ENCODE peak calls at places on chromosomes 13 and 19, in four cellular contexts. Q is body of pancreas, R is upper lobe of left lung, D is suprapubic skin. U is an unnamed sample.
A peak's percentile ranks its signal among the peaks of the same experiment; 100 is the strongest.

GRCh38 chr19:13014101-13014920 is 19.0 kb downstream of the NFIX start:
- DNase-seq in Q (no peak), R (peak; percentile 83), D (no peak), U (no peak)

GRCh38 chr19:29623726-29624488 is 17.8 kb downstream of the POP4 start:
- DNase-seq in D (no peak), Q (no peak), R (no peak), U (no peak)

GRCh38 chr19:7456964-7457541 is 31.8 kb downstream of the PEX11G start:
- DNase-seq in Q (no peak), D (no peak), R (no peak), U (no peak)

GRCh38 chr13:24131749-24132148 is 28.8 kb upstream of the SPATA13 start:
- DNase-seq in D (no peak), R (no peak), Q (no peak), U (no peak)

GRCh38 chr13:99407906-99408702 is 93.2 kb upstream of the TM9SF2 start:
- DNase-seq in D (peak; percentile 51), Q (no peak), R (peak; percentile 71), U (no peak)

GRCh38 chr19:35225951-35226350 is 2.6 kb downstream of the FAM187B start:
- DNase-seq in Q (no peak), D (no peak), R (no peak), U (no peak)

GRCh38 chr13:112820318-112820717 is 130.5 kb downstream of the ATP11A start:
- DNase-seq in D (no peak), R (no peak), Q (no peak), U (no peak)

GRCh38 chr13:90362718-90363117 is 984.8 kb upstream of the MIR17HG start:
- DNase-seq in D (no peak), Q (no peak), R (no peak), U (no peak)

GRCh38 chr19:955803-956746 is 28.1 kb upstream of the WDR18 start:
- DNase-seq in D (peak; percentile 50), Q (peak; percentile 52), R (peak; percentile 76), U (no peak)

GRCh38 chr19:27905074-27905473 is 1307.9 kb downstream of the UQCRFS1 start:
- DNase-seq in D (no peak), Q (no peak), R (no peak), U (no peak)

GRCh38 chr13:98372886-98373285 is 195.8 kb upstream of the RNF113B start:
- DNase-seq in Q (peak; percentile 36), R (no peak), D (no peak), U (no peak)

GRCh38 chr13:41675306-41675705 is 218.0 kb downstream of the RGCC start:
- DNase-seq in R (no peak), Q (no peak), D (no peak), U (no peak)

GRCh38 chr13:114047358-114047881 is 73.5 kb upstream of the C13orf46 start:
- DNase-seq in R (peak; percentile 68), Q (no peak), D (no peak), U (no peak)

GRCh38 chr19:41420101-41420880 is 6.9 kb downstream of the B3GNT8 start:
- DNase-seq in Q (peak; percentile 57), D (no peak), R (no peak), U (no peak)

GRCh38 chr13:26017196-26017921 is 34.5 kb downstream of the SHISA2 start:
- DNase-seq in R (no peak), Q (peak; percentile 20), D (no peak), U (no peak)

GRCh38 chr19:31461814-31462539 is 112.7 kb upstream of the TSHZ3 start:
- DNase-seq in Q (no peak), R (no peak), D (no peak), U (no peak)

GRCh38 chr19:8017808-8018207 is 12.4 kb upstream of the ELAVL1 start:
- DNase-seq in R (no peak), D (no peak), Q (no peak), U (no peak)

GRCh38 chr13:25114220-25114619 is 18.3 kb downstream of the PABPC3 start:
- DNase-seq in D (no peak), R (no peak), Q (peak; percentile 81), U (peak; percentile 42)

GRCh38 chr19:37966211-37967072 is 59.4 kb downstream of the SIPA1L3 start:
- DNase-seq in D (peak; percentile 52), Q (no peak), R (no peak), U (no peak)

GRCh38 chr19:51986309-51987291 is at the start of gene ZNF350:
- DNase-seq in Q (peak; percentile 97), R (peak; percentile 21), D (peak; percentile 93), U (peak; percentile 90)

GRCh38 chr13:52104624-52105023 is 24.2 kb downstream of the NEK5 start:
- DNase-seq in Q (no peak), D (no peak), R (no peak), U (no peak)

GRCh38 chr19:11480081-11480926 is 542 bp downstream of the ELAVL3 start:
- DNase-seq in Q (no peak), R (peak; percentile 83), D (no peak), U (no peak)

GRCh38 chr13:25046985-25047660 is 48.8 kb upstream of the PABPC3 start:
- DNase-seq in D (no peak), R (peak; percentile 82), Q (no peak), U (no peak)

GRCh38 chr19:45137179-45137761 is 23.5 kb downstream of the NKPD1 start:
- DNase-seq in D (no peak), Q (no peak), R (peak; percentile 39), U (peak; percentile 70)

GRCh38 chr13:114019367-114019766 is 45.5 kb upstream of the C13orf46 start:
- DNase-seq in R (peak; percentile 83), Q (no peak), D (no peak), U (no peak)

GRCh38 chr13:72545030-72545719 is 182.3 kb downstream of the MZT1 start:
- DNase-seq in R (no peak), D (no peak), Q (no peak), U (no peak)

GRCh38 chr13:30898721-30899188 is 7.3 kb upstream of the MEDAG start:
- DNase-seq in D (peak; percentile 74), Q (no peak), R (no peak), U (no peak)

GRCh38 chr13:24679686-24680085 is 522 bp upstream of the ATP12A start:
- DNase-seq in D (no peak), R (no peak), Q (no peak), U (no peak)

GRCh38 chr19:44848805-44849457 is 2.8 kb downstream of the NECTIN2 start:
- DNase-seq in Q (no peak), R (no peak), D (peak; percentile 64), U (no peak)

GRCh38 chr13:41543664-41544300 is 86.4 kb downstream of the RGCC start:
- DNase-seq in R (no peak), D (no peak), Q (no peak), U (no peak)

GRCh38 chr13:21047591-21048282 is 13.6 kb downstream of the LATS2 start:
- DNase-seq in R (no peak), D (no peak), Q (no peak), U (no peak)

GRCh38 chr13:74929436-74929835 is 552.5 kb downstream of the TBC1D4 start:
- DNase-seq in R (no peak), D (no peak), Q (no peak), U (no peak)

GRCh38 chr13:95382906-95383305 is 81.7 kb upstream of the ABCC4 start:
- DNase-seq in R (no peak), D (no peak), Q (no peak), U (no peak)

GRCh38 chr13:47332149-47332548 is 435.3 kb upstream of the HTR2A start:
- DNase-seq in D (no peak), Q (no peak), R (no peak), U (no peak)

GRCh38 chr13:44050450-44051063 is 170.9 kb downstream of the LACC1 start:
- DNase-seq in D (no peak), Q (peak; percentile 22), R (no peak), U (no peak)

GRCh38 chr13:96860829-96861228 is 133.4 kb downstream of the OXGR1 start:
- DNase-seq in R (no peak), D (no peak), Q (no peak), U (no peak)
- H3K4me1 ChIP-seq in R (no peaks in the 10 kb centered on the region), D (no peaks in the 10 kb centered on the region), Q (no peaks in the 10 kb centered on the region), U (no peaks in the 10 kb centered on the region)

DNA sequence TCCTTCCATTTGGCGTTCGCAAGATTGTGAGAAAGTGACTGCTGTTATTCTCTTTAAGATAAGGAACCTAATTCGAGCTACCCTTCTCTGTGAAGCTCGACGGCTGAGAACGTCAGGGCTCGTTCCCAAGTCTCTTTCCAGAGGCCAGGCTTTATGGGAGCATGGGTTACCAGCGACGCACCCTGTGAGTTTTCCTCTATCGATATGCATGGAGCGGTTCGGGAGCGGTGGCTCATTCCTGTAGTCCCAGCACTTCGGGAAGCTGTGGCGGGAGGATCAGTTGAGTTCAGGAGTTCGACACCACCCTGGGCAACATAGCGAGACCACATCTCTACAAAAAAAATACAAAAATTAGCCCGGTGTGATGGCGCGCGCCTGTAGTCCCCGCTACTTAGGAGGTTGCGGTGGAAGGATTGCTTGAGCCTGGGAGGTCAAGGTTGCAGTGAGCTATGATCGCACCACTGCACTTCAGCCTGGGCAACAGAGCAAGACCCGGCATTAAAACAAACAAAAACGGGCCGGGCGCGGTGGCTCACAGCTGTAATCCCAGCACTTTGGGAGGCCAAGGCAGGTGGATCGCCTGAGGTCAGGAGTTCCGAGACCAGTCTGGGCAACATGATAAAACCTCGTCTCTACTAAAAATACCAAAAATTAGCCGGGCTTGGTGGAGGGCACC is 671 bp upstream of the ZNF606 start:
- DNase-seq in D (no peak), R (no peak), Q (no peak), U (no peak)
- H3K27ac ChIP-seq in D (peak overlapping the region; percentile 92), R (peak overlapping the region; percentile 91), Q (peak overlapping the region; percentile 92), U (peak overlapping the region; percentile 96)

GRCh38 chr19:14405758-14406644 is 13.1 kb downstream of the DDX39A start:
- DNase-seq in R (peak; percentile 98), Q (peak; percentile 88), D (peak; percentile 87), U (peak; percentile 80)
- H3K36me3 ChIP-seq in R (peaks cover 100% of the 10 kb centered on the region), Q (peaks cover 28% of the 10 kb centered on the region), D (peaks cover 68% of the 10 kb centered on the region), U (peaks cover 87% of the 10 kb centered on the region)

DNA sequence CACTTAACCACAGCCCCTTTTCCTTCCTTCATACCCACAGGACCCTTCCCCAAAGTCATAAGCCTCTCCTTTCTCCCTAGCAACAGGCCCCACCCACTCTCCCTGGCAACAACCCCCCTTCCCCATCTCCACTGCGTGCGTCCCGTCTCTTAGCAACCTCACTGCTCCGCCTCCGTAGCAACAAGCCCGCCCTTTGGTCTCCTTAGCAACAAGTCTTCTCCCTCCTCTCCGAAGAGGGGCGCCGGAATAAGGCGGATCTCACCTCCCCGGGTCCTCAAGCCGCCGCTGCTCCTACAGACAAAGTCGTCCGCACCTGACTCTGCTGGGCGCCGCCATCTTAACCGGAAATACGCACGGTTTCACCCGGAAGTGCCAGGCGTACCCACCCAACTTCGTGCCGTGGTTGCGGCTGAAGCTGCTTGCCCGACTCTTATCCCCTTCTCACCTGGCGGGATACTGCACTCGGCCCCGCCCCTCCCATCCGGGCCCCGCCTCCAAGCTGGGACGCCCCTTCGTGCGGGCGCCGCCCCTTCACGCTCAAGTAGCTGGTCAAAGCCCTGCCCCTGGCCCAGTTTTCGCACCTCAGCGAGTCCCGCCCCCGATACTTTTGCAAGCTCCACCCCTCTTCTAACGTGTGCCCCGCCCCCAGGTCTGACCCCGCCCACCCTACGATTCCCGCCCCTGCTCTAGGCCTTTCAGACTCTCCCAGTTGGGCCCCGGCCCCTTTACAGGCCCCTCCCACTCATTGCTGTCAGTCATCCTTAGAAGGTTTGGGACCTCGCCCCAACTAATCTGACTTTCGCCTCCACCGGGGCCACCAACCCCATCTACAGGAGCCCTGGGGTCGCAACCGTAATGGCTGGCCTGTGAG is at the start of gene HSPBP1:
- DNase-seq in R (peak; percentile 99), D (peak; percentile 96), Q (peak; percentile 97), U (peak; percentile 87)
- H3K4me1 ChIP-seq in R (peaks cover 31% of the 10 kb centered on the region), D (peaks cover 28% of the 10 kb centered on the region), Q (peaks cover 19% of the 10 kb centered on the region), U (peaks cover 30% of the 10 kb centered on the region)

GRCh38 chr19:17281391-17282304 is at the start of gene ANKLE1:
- DNase-seq in D (no peak), Q (no peak), R (peak; percentile 89), U (peak; percentile 27)
- H3K27ac ChIP-seq in D (no peak within 1 kb of the TSS), Q (no peak within 1 kb of the TSS), R (peak within 1 kb of the TSS; percentile 24), U (no peak within 1 kb of the TSS)